ENCODE peak calls at places on chromosomes 13 and 19, in nine cellular contexts. W is tibial nerve, Y is hypothalamus, K is lower leg skin, S is left cardiac atrium, I is body of pancreas, A is NCI-H1105, H is islet precursor cell, N is NCI-H460. B is an unnamed sample.

GRCh38 chr19:52170304-52170703 is 1.1 kb downstream of the ZNF836 start:
- DNase-seq in H (no peak), Y (no peak), K (no peak), W (no peak), S (no peak), A (no peak), N (no peak), I (no peak), B (no peak)

GRCh38 chr13:83214452-83214851 is 667.8 kb downstream of the SLITRK1 start:
- DNase-seq in K (no peak), N (no peak), Y (no peak), I (no peak), W (no peak), H (no peak), S (no peak), A (no peak), B (no peak)

GRCh38 chr13:32446220-32446619 is 18.3 kb upstream of the N4BP2L1 start:
- DNase-seq in K (no peak), S (no peak), W (no peak), I (no peak), Y (no peak), A (no peak), N (no peak), H (no peak), B (no peak)

GRCh38 chr19:15466851-15467733 is 2.7 kb upstream of the RASAL3 start:
- DNase-seq in A (no peak), Y (no peak), I (no peak), N (no peak), S (no peak), H (no peak), W (no peak), K (no peak), B (no peak)

GRCh38 chr19:3154957-3155736 is 19.3 kb downstream of the GNA15 start:
- DNase-seq in N (peak; percentile 95), Y (no peak), S (peak; percentile 89), H (peak; percentile 95), W (no peak), I (peak; percentile 59), K (peak; percentile 82), A (no peak), B (no peak)

GRCh38 chr13:47890146-47890814 is 110.8 kb downstream of the SUCLA2 start:
- DNase-seq in I (no peak), S (no peak), K (no peak), A (no peak), W (no peak), N (no peak), Y (no peak), H (no peak), B (no peak)

GRCh38 chr19:50409347-50409746 is 9.4 kb upstream of the SPIB start:
- DNase-seq in I (no peak), S (no peak), N (no peak), W (no peak), A (no peak), K (no peak), Y (no peak), H (no peak), B (no peak)

GRCh38 chr13:101092985-101093384 is 323.3 kb downstream of the NALCN start:
- DNase-seq in Y (no peak), I (no peak), A (no peak), K (no peak), W (no peak), S (no peak), H (no peak), N (no peak), B (no peak)

GRCh38 chr19:49560358-49560900 is 19.9 kb downstream of the NOSIP start:
- DNase-seq in A (no peak), Y (peak; percentile 54), N (no peak), S (no peak), W (no peak), I (peak; percentile 78), K (peak; percentile 43), H (no peak), B (no peak)

GRCh38 chr13:86900906-86901305 is 770.3 kb upstream of the SLITRK5 start:
- DNase-seq in K (no peak), I (no peak), N (no peak), W (no peak), Y (no peak), H (no peak), S (no peak), A (no peak), B (no peak)

GRCh38 chr13:67221630-67222226 is 8.4 kb downstream of the PCDH9 start:
- DNase-seq in S (no peak), I (no peak), H (no peak), W (no peak), K (no peak), Y (no peak), N (no peak), A (no peak), B (no peak)

GRCh38 chr13:76886292-76887061 is at the start of gene KCTD12:
- DNase-seq in A (peak; percentile 37), K (peak; percentile 87), S (peak; percentile 94), Y (peak; percentile 84), H (peak; percentile 95), I (peak; percentile 71), N (peak; percentile 41), W (peak; percentile 83), B (peak; percentile 91)

GRCh38 chr13:105567951-105568510 is 967.4 kb downstream of the EFNB2 start:
- DNase-seq in A (no peak), Y (no peak), I (no peak), K (no peak), W (no peak), H (no peak), N (no peak), S (no peak), B (no peak)

GRCh38 chr19:3358392-3358918 is 7.9 kb upstream of the NFIC start:
- DNase-seq in S (no peak), H (no peak), Y (no peak), A (no peak), N (no peak), K (no peak), I (peak; percentile 50), W (no peak), B (no peak)

GRCh38 chr13:87356314-87356713 is 314.9 kb upstream of the SLITRK5 start:
- DNase-seq in A (peak; percentile 35), K (peak; percentile 33), Y (no peak), H (no peak), S (no peak), I (no peak), W (no peak), N (peak; percentile 4), B (no peak)

GRCh38 chr13:111429064-111429558 is 108.7 kb downstream of the TEX29 start:
- DNase-seq in W (no peak), H (peak; percentile 65), N (peak; percentile 41), A (peak; percentile 45), S (no peak), K (peak; percentile 31), Y (peak; percentile 26), I (peak; percentile 66), B (no peak)

GRCh38 chr19:54673222-54673621 is 10.4 kb downstream of the LILRB4 start:
- DNase-seq in N (no peak), H (no peak), S (no peak), Y (no peak), I (no peak), A (no peak), W (no peak), K (no peak), B (no peak)

B was measured in suprapubic skin.